ENCODE peak calls at places on chromosomes 1 and 21, in five cellular contexts. B is GDM1, J is cardiac fibroblast, K is iPS-NIHi11, T is neural progenitor cell. N is an unnamed sample.

GRCh38 chr1:38558476-38559179 is 300.9 kb downstream of the RRAGC start:
- DNase-seq in B (no peak), J (no peak), K (peak), T (peak), N (no peak)

GRCh38 chr1:8239039-8239305 is 78.9 kb upstream of the SLC45A1 start:
- DNase-seq in B (no peak), J (peak), K (no peak), T (no peak), N (no peak)

GRCh38 chr1:24290933-24291487 is 28.1 kb upstream of the GRHL3 start:
- DNase-seq in B (no peak), J (no peak), K (no peak), T (no peak), N (no peak)

GRCh38 chr1:212359794-212360479 is 54.7 kb downstream of the PACC1 start:
- DNase-seq in B (no peak), J (no peak), K (no peak), T (no peak), N (no peak)

GRCh38 chr1:42941640-42942330 is 16.9 kb downstream of the SLC2A1 start:
- DNase-seq in B (no peak), J (peak), K (no peak), T (no peak), N (peak)

GRCh38 chr21:44791993-44792392 is 9.6 kb downstream of the UBE2G2 start:
- DNase-seq in B (no peak), J (no peak), K (no peak), T (no peak), N (no peak)

GRCh38 chr1:14769486-14770274 is 171.2 kb downstream of the KAZN start:
- DNase-seq in B (no peak), J (no peak), K (no peak), T (no peak), N (no peak)

GRCh38 chr1:156126043-156126700 is 11.7 kb downstream of the LMNA start:
- DNase-seq in B (peak), J (peak), K (no peak), T (no peak), N (peak)

N was measured in RKO.